ENCODE peak calls at places on chromosomes 12 and 14, in four cellular contexts. U is GM13977, R is iPS-NIHi11, S is NCI-H1436. N is an unnamed sample.

GRCh38 chr12:81588609-81589008 is 170.5 kb downstream of the PPFIA2 start:
- DNase-seq in U (no peak), R (no peak), S (no peak), N (no peak)

GRCh38 chr14:20557212-20557542 is 3.7 kb downstream of the RNASE9 start:
- DNase-seq in U (no peak), R (no peak), S (no peak), N (no peak)

GRCh38 chr14:53412819-53413664 is 259.9 kb upstream of the DDHD1 start:
- DNase-seq in U (peak; percentile 10), R (peak; percentile 37), S (no peak), N (no peak)

GRCh38 chr14:25955772-25956171 is 642.1 kb downstream of the NOVA1 start:
- DNase-seq in U (no peak), R (no peak), S (no peak), N (no peak)

GRCh38 chr12:109721276-109721675 is 7.7 kb downstream of the FAM222A start:
- DNase-seq in U (no peak), R (no peak), S (no peak), N (no peak)

GRCh38 chr14:24806061-24806678 is 172.2 kb upstream of the GZMB start:
- DNase-seq in U (peak; percentile 40), R (peak; percentile 71), S (peak; percentile 2), N (peak; percentile 3)

GRCh38 chr14:95496690-95497241 is 19.7 kb downstream of the SYNE3 start:
- DNase-seq in U (no peak), R (no peak), S (no peak), N (no peak)

GRCh38 chr12:116592116-116592637 is 33.0 kb downstream of the MAP1LC3B2 start:
- DNase-seq in U (no peak), R (peak; percentile 34), S (no peak), N (no peak)

GRCh38 chr12:102740157-102741032 is 176.6 kb downstream of the PAH start:
- DNase-seq in U (no peak), R (no peak), S (no peak), N (no peak)

N was measured in GM06990.